ENCODE peak calls at places on chromosomes 12 and 14, in ten cellular contexts. One of them, this sample, is unnamed.
A peak's percentile ranks its signal among the peaks of the same experiment; 100 is the strongest.

GRCh38 chr14:103872492-103873113 is 25.2 kb upstream of the PPP1R13B start:
- DNase-seq in upper lobe of right lung: no peak
- DNase-seq in tibial nerve: no peak
- DNase-seq in stomach: no peak
- DNase-seq in PC-3: no peak
- DNase-seq in A549: no peak
- DNase-seq in pancreas: no peak
- DNase-seq in heart right ventricle: no peak
- DNase-seq in cardiac muscle cell: no peak
- DNase-seq in lung: no peak
- DNase-seq in this sample: no peak

GRCh38 chr12:112422531-112422930 is 3.8 kb downstream of the PTPN11 start:
- DNase-seq in lung: no peak
- DNase-seq in pancreas: no peak
- DNase-seq in tibial nerve: peak; percentile 69
- DNase-seq in heart right ventricle: no peak
- DNase-seq in stomach: no peak
- DNase-seq in cardiac muscle cell: no peak
- DNase-seq in A549: no peak
- DNase-seq in PC-3: no peak
- DNase-seq in upper lobe of right lung: no peak
- DNase-seq in this sample: no peak

GRCh38 chr12:143964-144649 is 69.8 kb downstream of the SLC6A12 start:
- DNase-seq in upper lobe of right lung: no peak
- DNase-seq in pancreas: no peak
- DNase-seq in lung: no peak
- DNase-seq in stomach: peak; percentile 60
- DNase-seq in A549: no peak
- DNase-seq in PC-3: peak; percentile 18
- DNase-seq in heart right ventricle: no peak
- DNase-seq in tibial nerve: no peak
- DNase-seq in cardiac muscle cell: no peak
- DNase-seq in this sample: peak; percentile 91

GRCh38 chr14:89690139-89690538 is 264.4 kb downstream of the EFCAB11 start:
- DNase-seq in upper lobe of right lung: no peak
- DNase-seq in PC-3: no peak
- DNase-seq in stomach: no peak
- DNase-seq in pancreas: no peak
- DNase-seq in tibial nerve: no peak
- DNase-seq in cardiac muscle cell: no peak
- DNase-seq in lung: no peak
- DNase-seq in heart right ventricle: no peak
- DNase-seq in A549: no peak
- DNase-seq in this sample: no peak

GRCh38 chr12:124098887-124099286 is 125.9 kb downstream of the ZNF664 start:
- DNase-seq in cardiac muscle cell: no peak
- DNase-seq in stomach: no peak
- DNase-seq in lung: no peak
- DNase-seq in PC-3: no peak
- DNase-seq in heart right ventricle: no peak
- DNase-seq in pancreas: no peak
- DNase-seq in upper lobe of right lung: no peak
- DNase-seq in A549: no peak
- DNase-seq in tibial nerve: no peak
- DNase-seq in this sample: no peak

GRCh38 chr12:54430471-54431075 is 11.5 kb upstream of the ITGA5 start:
- DNase-seq in upper lobe of right lung: no peak
- DNase-seq in PC-3: no peak
- DNase-seq in pancreas: no peak
- DNase-seq in heart right ventricle: no peak
- DNase-seq in A549: no peak
- DNase-seq in tibial nerve: no peak
- DNase-seq in cardiac muscle cell: no peak
- DNase-seq in lung: no peak
- DNase-seq in stomach: no peak
- DNase-seq in this sample: no peak

GRCh38 chr12:38601970-38602369 is 285.4 kb downstream of the ALG10B start:
- DNase-seq in cardiac muscle cell: no peak
- DNase-seq in lung: no peak
- DNase-seq in stomach: no peak
- DNase-seq in pancreas: no peak
- DNase-seq in A549: no peak
- DNase-seq in PC-3: peak; percentile 82
- DNase-seq in heart right ventricle: no peak
- DNase-seq in upper lobe of right lung: no peak
- DNase-seq in tibial nerve: no peak
- DNase-seq in this sample: no peak

GRCh38 chr14:72665259-72665658 is 228.6 kb downstream of the DPF3 start:
- DNase-seq in upper lobe of right lung: no peak
- DNase-seq in PC-3: peak; percentile 99
- DNase-seq in A549: peak; percentile 35
- DNase-seq in lung: no peak
- DNase-seq in cardiac muscle cell: no peak
- DNase-seq in stomach: no peak
- DNase-seq in heart right ventricle: no peak
- DNase-seq in pancreas: no peak
- DNase-seq in tibial nerve: no peak
- DNase-seq in this sample: no peak

GRCh38 chr12:11684811-11685210 is 35.3 kb downstream of the ETV6 start:
- DNase-seq in cardiac muscle cell: no peak
- DNase-seq in PC-3: no peak
- DNase-seq in tibial nerve: no peak
- DNase-seq in stomach: no peak
- DNase-seq in pancreas: no peak
- DNase-seq in upper lobe of right lung: no peak
- DNase-seq in heart right ventricle: no peak
- DNase-seq in lung: no peak
- DNase-seq in A549: no peak
- DNase-seq in this sample: no peak

GRCh38 chr14:51094282-51094821 is 553 bp downstream of the TRIM9 start:
- DNase-seq in upper lobe of right lung: peak; percentile 62
- DNase-seq in stomach: no peak
- DNase-seq in A549: peak; percentile 22
- DNase-seq in tibial nerve: no peak
- DNase-seq in PC-3: no peak
- DNase-seq in heart right ventricle: no peak
- DNase-seq in cardiac muscle cell: peak; percentile 32
- DNase-seq in lung: no peak
- DNase-seq in pancreas: no peak
- DNase-seq in this sample: peak; percentile 45

GRCh38 chr14:103846569-103847438 is 571 bp downstream of the PPP1R13B start:
- DNase-seq in tibial nerve: no peak
- DNase-seq in pancreas: peak; percentile 52
- DNase-seq in lung: no peak
- DNase-seq in PC-3: peak; percentile 45
- DNase-seq in upper lobe of right lung: peak; percentile 86
- DNase-seq in stomach: peak; percentile 60
- DNase-seq in heart right ventricle: peak; percentile 47
- DNase-seq in A549: no peak
- DNase-seq in cardiac muscle cell: peak; percentile 49
- DNase-seq in this sample: peak; percentile 77

GRCh38 chr12:12614342-12614741 is 2.7 kb downstream of the CREBL2 start:
- DNase-seq in pancreas: no peak
- DNase-seq in PC-3: no peak
- DNase-seq in stomach: no peak
- DNase-seq in tibial nerve: no peak
- DNase-seq in heart right ventricle: no peak
- DNase-seq in lung: no peak
- DNase-seq in A549: no peak
- DNase-seq in upper lobe of right lung: no peak
- DNase-seq in cardiac muscle cell: no peak
- DNase-seq in this sample: no peak

GRCh38 chr14:90611936-90612335 is 204.3 kb downstream of the TTC7B start:
- DNase-seq in tibial nerve: no peak
- DNase-seq in cardiac muscle cell: no peak
- DNase-seq in upper lobe of right lung: no peak
- DNase-seq in lung: no peak
- DNase-seq in A549: no peak
- DNase-seq in PC-3: no peak
- DNase-seq in stomach: no peak
- DNase-seq in pancreas: no peak
- DNase-seq in heart right ventricle: no peak
- DNase-seq in this sample: no peak

GRCh38 chr14:59771577-59771976 is 99.0 kb downstream of the RTN1 start:
- DNase-seq in upper lobe of right lung: no peak
- DNase-seq in heart right ventricle: no peak
- DNase-seq in PC-3: peak; percentile 55
- DNase-seq in tibial nerve: no peak
- DNase-seq in lung: no peak
- DNase-seq in stomach: no peak
- DNase-seq in pancreas: no peak
- DNase-seq in A549: no peak
- DNase-seq in cardiac muscle cell: no peak
- DNase-seq in this sample: no peak

GRCh38 chr14:64221604-64222003 is 72.6 kb downstream of the ESR2 start:
- DNase-seq in PC-3: no peak
- DNase-seq in upper lobe of right lung: no peak
- DNase-seq in pancreas: no peak
- DNase-seq in stomach: peak; percentile 77
- DNase-seq in A549: no peak
- DNase-seq in tibial nerve: no peak
- DNase-seq in heart right ventricle: no peak
- DNase-seq in lung: no peak
- DNase-seq in cardiac muscle cell: no peak
- DNase-seq in this sample: no peak

GRCh38 chr12:38469689-38470088 is 153.1 kb downstream of the ALG10B start:
- DNase-seq in A549: no peak
- DNase-seq in tibial nerve: no peak
- DNase-seq in cardiac muscle cell: peak; percentile 27
- DNase-seq in pancreas: no peak
- DNase-seq in lung: no peak
- DNase-seq in stomach: no peak
- DNase-seq in upper lobe of right lung: no peak
- DNase-seq in PC-3: no peak
- DNase-seq in heart right ventricle: no peak
- DNase-seq in this sample: no peak

GRCh38 chr14:78567343-78567742 is 397.2 kb downstream of the NRXN3 start:
- DNase-seq in heart right ventricle: peak; percentile 3
- DNase-seq in pancreas: no peak
- DNase-seq in upper lobe of right lung: no peak
- DNase-seq in A549: no peak
- DNase-seq in PC-3: no peak
- DNase-seq in cardiac muscle cell: no peak
- DNase-seq in stomach: no peak
- DNase-seq in tibial nerve: no peak
- DNase-seq in lung: no peak
- DNase-seq in this sample: no peak

GRCh38 chr14:68266998-68267397 is 447.4 kb downstream of the RAD51B start:
- DNase-seq in PC-3: no peak
- DNase-seq in lung: no peak
- DNase-seq in cardiac muscle cell: no peak
- DNase-seq in upper lobe of right lung: no peak
- DNase-seq in pancreas: no peak
- DNase-seq in stomach: no peak
- DNase-seq in tibial nerve: no peak
- DNase-seq in A549: no peak
- DNase-seq in heart right ventricle: no peak
- DNase-seq in this sample: no peak

DNA sequence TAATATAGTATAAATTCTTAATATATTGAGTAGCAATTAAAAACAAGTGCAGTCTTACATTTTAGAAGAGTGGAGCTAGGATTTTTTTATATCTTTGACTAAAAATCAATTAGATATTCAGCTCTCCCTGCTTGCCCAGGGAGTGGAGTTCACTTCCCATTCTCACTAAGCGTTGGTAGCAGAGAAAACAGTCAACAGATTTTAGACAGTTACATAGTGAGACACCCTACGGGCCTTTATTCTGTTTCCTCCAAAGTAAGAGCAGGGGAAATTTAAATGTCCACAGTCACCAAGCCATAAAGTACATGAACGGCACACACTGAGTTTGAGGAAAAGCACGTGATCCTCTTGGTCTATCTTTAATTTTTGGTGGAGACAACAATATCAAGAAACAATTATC is 131.6 kb upstream of the PLEKHG7 start:
- DNase-seq in pancreas: no peak
- DNase-seq in upper lobe of right lung: no peak
- DNase-seq in stomach: no peak
- DNase-seq in A549: no peak
- DNase-seq in lung: no peak
- DNase-seq in PC-3: no peak
- DNase-seq in heart right ventricle: no peak
- DNase-seq in tibial nerve: no peak
- DNase-seq in cardiac muscle cell: no peak
- DNase-seq in this sample: no peak
- H3K9me3 ChIP-seq in pancreas: no peaks in the 10 kb centered on the region
- H3K9me3 ChIP-seq in upper lobe of right lung: no peaks in the 10 kb centered on the region
- H3K9me3 ChIP-seq in stomach: no peaks in the 10 kb centered on the region
- H3K9me3 ChIP-seq in A549: peaks cover 15% of the 10 kb centered on the region
- H3K9me3 ChIP-seq in lung: peaks cover 2% of the 10 kb centered on the region
- H3K9me3 ChIP-seq in PC-3: no peaks in the 10 kb centered on the region
- H3K9me3 ChIP-seq in heart right ventricle: no peaks in the 10 kb centered on the region
- H3K9me3 ChIP-seq in tibial nerve: no peaks in the 10 kb centered on the region
- H3K9me3 ChIP-seq in cardiac muscle cell: no peaks in the 10 kb centered on the region
- H3K9me3 ChIP-seq in this sample: no peaks in the 10 kb centered on the region

GRCh38 chr14:99812096-99812750 is 19.0 kb downstream of the EML1 start:
- DNase-seq in stomach: no peak
- DNase-seq in tibial nerve: no peak
- DNase-seq in PC-3: no peak
- DNase-seq in heart right ventricle: no peak
- DNase-seq in A549: no peak
- DNase-seq in upper lobe of right lung: no peak
- DNase-seq in pancreas: no peak
- DNase-seq in cardiac muscle cell: no peak
- DNase-seq in lung: no peak
- DNase-seq in this sample: no peak
- TF ChIP-seq CTCF in stomach: no peak
- TF ChIP-seq CTCF in tibial nerve: no peak
- TF ChIP-seq CTCF in PC-3: no peak
- TF ChIP-seq CTCF in heart right ventricle: no peak
- TF ChIP-seq CTCF in A549: no peak
- TF ChIP-seq CTCF in upper lobe of right lung: no peak
- TF ChIP-seq CTCF in pancreas: no peak
- TF ChIP-seq CTCF in cardiac muscle cell: no peak
- TF ChIP-seq CTCF in lung: no peak
- TF ChIP-seq CTCF in this sample: no peak

GRCh38 chr14:105846312-105846711 is 319.9 kb downstream of the TMEM121 start:
- DNase-seq in cardiac muscle cell: no peak
- DNase-seq in upper lobe of right lung: no peak
- DNase-seq in heart right ventricle: no peak
- DNase-seq in tibial nerve: no peak
- DNase-seq in lung: no peak
- DNase-seq in PC-3: no peak
- DNase-seq in A549: no peak
- DNase-seq in stomach: no peak
- DNase-seq in pancreas: no peak
- DNase-seq in this sample: no peak
- H3K9me3 ChIP-seq in cardiac muscle cell: no peaks in the 10 kb centered on the region
- H3K9me3 ChIP-seq in upper lobe of right lung: no peaks in the 10 kb centered on the region
- H3K9me3 ChIP-seq in heart right ventricle: no peaks in the 10 kb centered on the region
- H3K9me3 ChIP-seq in tibial nerve: peaks cover 3% of the 10 kb centered on the region
- H3K9me3 ChIP-seq in lung: no peaks in the 10 kb centered on the region
- H3K9me3 ChIP-seq in PC-3: no peaks in the 10 kb centered on the region
- H3K9me3 ChIP-seq in A549: no peaks in the 10 kb centered on the region
- H3K9me3 ChIP-seq in stomach: peaks cover 3% of the 10 kb centered on the region
- H3K9me3 ChIP-seq in pancreas: no peaks in the 10 kb centered on the region
- H3K9me3 ChIP-seq in this sample: no peaks in the 10 kb centered on the region

DNA sequence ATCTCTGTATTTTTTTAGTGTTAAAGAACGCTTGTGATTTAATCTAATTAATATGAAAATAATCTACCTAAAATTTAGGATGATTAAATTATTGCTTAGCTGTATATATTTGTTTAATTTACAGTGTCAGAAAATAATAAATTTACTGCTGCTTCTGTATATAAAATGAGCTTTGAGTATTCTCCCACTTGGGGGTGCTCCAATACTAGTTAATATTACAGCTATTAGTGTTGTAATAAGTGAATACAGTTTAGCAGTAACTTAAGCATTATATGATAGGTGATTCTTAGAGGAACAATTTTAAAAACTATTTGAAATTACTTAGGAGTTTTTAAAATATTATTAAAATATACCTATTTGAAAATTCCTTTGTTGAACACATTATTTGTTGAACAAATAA is 62.2 kb downstream of the PAPOLA start:
- DNase-seq in heart right ventricle: no peak
- DNase-seq in tibial nerve: no peak
- DNase-seq in upper lobe of right lung: no peak
- DNase-seq in PC-3: no peak
- DNase-seq in stomach: no peak
- DNase-seq in cardiac muscle cell: no peak
- DNase-seq in lung: no peak
- DNase-seq in A549: no peak
- DNase-seq in pancreas: no peak
- DNase-seq in this sample: no peak
- TF ChIP-seq CTCF in heart right ventricle: no peak
- TF ChIP-seq CTCF in tibial nerve: no peak
- TF ChIP-seq CTCF in upper lobe of right lung: no peak
- TF ChIP-seq CTCF in PC-3: no peak
- TF ChIP-seq CTCF in stomach: no peak
- TF ChIP-seq CTCF in cardiac muscle cell: peak; percentile 16
- TF ChIP-seq CTCF in lung: no peak
- TF ChIP-seq CTCF in A549: peak; percentile 6
- TF ChIP-seq CTCF in pancreas: no peak
- TF ChIP-seq CTCF in this sample: no peak

This sample was measured in Peyer's patch.